ENCODE peak calls at places on chromosomes 3 and 15, in ten cellular contexts. B is activated T-helper 1 cell treated with Interleukin-2 at 50 U/mL for 16 hours; G is HT1080; K is osteoblast; H is adrenal gland; E is activated T-cell treated with anti-CD3 and anti-CD28 coated beads for 1 hour; N is HEK293T; Z is LoVo; X is activated CD4-positive, alpha-beta T cell treated with anti-CD3 and anti-CD28 coated beads for 36 hours; T is H9. L is an unnamed sample.

GRCh38 chr3:113594066-113594465 is 61.7 kb downstream of the SIDT1 start:
- DNase-seq in K (no peak), B (no peak), E (no peak), H (no peak), G (no peak), T (no peak), X (no peak), N (no peak), Z (no peak), L (no peak)

GRCh38 chr3:115659861-115660260 is 36.6 kb downstream of the GAP43 start:
- DNase-seq in G (no peak), B (no peak), E (no peak), K (peak), X (no peak), N (no peak), H (no peak), Z (no peak), T (no peak), L (no peak)

GRCh38 chr15:94670436-94671034 is 439.2 kb downstream of the MCTP2 start:
- DNase-seq in N (peak), T (no peak), H (no peak), E (no peak), B (no peak), X (no peak), Z (peak), G (peak), K (no peak), L (no peak)

GRCh38 chr3:79086514-79086913 is 681.3 kb downstream of the ROBO1 start:
- DNase-seq in E (no peak), H (peak), K (no peak), B (no peak), Z (peak), X (peak), T (peak), N (peak), G (peak), L (peak)

GRCh38 chr15:78629716-78630065 is 8.9 kb upstream of the CHRNA3 start:
- DNase-seq in N (no peak), G (no peak), Z (no peak), K (no peak), B (no peak), E (no peak), H (no peak), T (no peak), X (no peak), L (no peak)

GRCh38 chr3:72086712-72087093 is 301.8 kb upstream of the PROK2 start:
- DNase-seq in X (no peak), H (no peak), B (no peak), K (no peak), G (no peak), Z (no peak), E (no peak), N (no peak), T (no peak), L (no peak)

GRCh38 chr3:124845406-124845805 is 41.8 kb downstream of the ITGB5 start:
- DNase-seq in B (no peak), G (peak), E (no peak), N (no peak), H (peak), X (no peak), Z (peak), T (no peak), K (peak), L (peak)

GRCh38 chr3:8001712-8002111 is 499.9 kb upstream of the LMCD1 start:
- DNase-seq in K (peak), H (no peak), G (no peak), E (no peak), Z (no peak), B (no peak), N (no peak), T (no peak), X (no peak), L (peak)

GRCh38 chr3:14274999-14275961 is 96.7 kb downstream of the LSM3 start:
- DNase-seq in N (peak), T (peak), G (no peak), E (no peak), B (no peak), Z (no peak), K (peak), H (no peak), X (peak), L (no peak)

GRCh38 chr3:81886081-81886480 is 124.6 kb upstream of the GBE1 start:
- DNase-seq in K (no peak), N (no peak), H (no peak), T (no peak), E (no peak), X (no peak), Z (no peak), B (no peak), G (peak), L (no peak)

GRCh38 chr3:46668591-46668990 is 24.9 kb downstream of the ALS2CL start:
- DNase-seq in H (peak), E (no peak), X (no peak), N (no peak), G (no peak), T (peak), B (no peak), K (peak), Z (no peak), L (peak)

GRCh38 chr3:52403955-52404354 is 40.9 kb downstream of the SEMA3G start:
- DNase-seq in Z (no peak), B (no peak), G (no peak), H (no peak), X (no peak), N (no peak), T (no peak), E (no peak), K (peak), L (no peak)

GRCh38 chr3:115074502-115074901 is 72.6 kb downstream of the ZBTB20 start:
- DNase-seq in H (no peak), X (no peak), E (no peak), N (no peak), K (no peak), G (no peak), Z (no peak), T (no peak), B (no peak), L (no peak)

GRCh38 chr3:118529554-118529953 is 505.1 kb downstream of the IGSF11 start:
- DNase-seq in N (no peak), X (no peak), K (no peak), G (no peak), E (no peak), T (no peak), H (no peak), Z (no peak), B (no peak), L (no peak)

GRCh38 chr3:120129718-120130117 is 35.5 kb upstream of the GSK3B start:
- DNase-seq in N (no peak), H (no peak), G (peak), T (no peak), Z (no peak), E (no peak), K (no peak), B (no peak), X (no peak), L (no peak)

GRCh38 chr3:64773150-64773549 is 85.3 kb upstream of the ADAMTS9 start:
- DNase-seq in Z (no peak), X (no peak), B (no peak), G (no peak), H (no peak), K (no peak), E (no peak), N (no peak), T (no peak), L (no peak)

GRCh38 chr3:88307666-88308065 is 157.9 kb downstream of the C3orf38 start:
- DNase-seq in N (no peak), Z (no peak), E (no peak), X (no peak), T (peak), K (no peak), H (no peak), G (no peak), B (no peak), L (no peak)

GRCh38 chr3:185866555-185866954 is 41.7 kb upstream of the IGF2BP2 start:
- DNase-seq in G (no peak), K (no peak), E (no peak), N (no peak), Z (no peak), X (no peak), B (no peak), T (no peak), H (no peak), L (no peak)

GRCh38 chr3:138600341-138600740 is 6.3 kb upstream of the CEP70 start:
- DNase-seq in G (no peak), B (no peak), X (no peak), K (peak), N (no peak), E (no peak), T (no peak), H (no peak), Z (no peak), L (no peak)

GRCh38 chr3:51538115-51538458 is 432 bp upstream of the RAD54L2 start:
- DNase-seq in T (peak), B (no peak), H (no peak), K (peak), G (no peak), E (no peak), X (peak), N (peak), Z (no peak), L (no peak)

GRCh38 chr3:127424766-127425504 is 137.1 kb upstream of the PRR20G start:
- DNase-seq in K (no peak), Z (no peak), T (peak), B (no peak), E (no peak), N (no peak), X (no peak), H (peak), G (peak), L (peak)

GRCh38 chr3:149375164-149375823 is 2.2 kb downstream of the TM4SF1 start:
- DNase-seq in Z (no peak), E (no peak), X (no peak), G (peak), N (no peak), B (no peak), T (no peak), H (no peak), K (peak), L (no peak)

GRCh38 chr3:125334675-125335560 is 40.2 kb downstream of the ZNF148 start:
- DNase-seq in H (no peak), B (no peak), E (no peak), N (no peak), T (no peak), X (no peak), Z (no peak), K (peak), G (no peak), L (no peak)

GRCh38 chr3:142853270-142854163 is 35.4 kb downstream of the PCOLCE2 start:
- DNase-seq in H (no peak), G (peak), E (no peak), X (no peak), B (no peak), T (no peak), N (no peak), Z (peak), K (no peak), L (peak)

GRCh38 chr3:52124126-52124525 is 30.1 kb downstream of the POC1A start:
- DNase-seq in N (no peak), K (no peak), T (no peak), B (no peak), X (no peak), Z (no peak), H (no peak), G (no peak), E (no peak), L (peak)

GRCh38 chr3:9951598-9951961 is 628 bp downstream of the PRRT3 start:
- DNase-seq in X (peak), T (no peak), H (no peak), B (no peak), K (no peak), G (no peak), N (no peak), E (no peak), Z (no peak), L (no peak)

GRCh38 chr3:197224034-197224444 is 74.4 kb downstream of the DLG1 start:
- DNase-seq in H (no peak), N (peak), E (no peak), T (no peak), Z (peak), G (peak), K (peak), X (no peak), B (no peak), L (no peak)

GRCh38 chr3:192802957-192803899 is 75.9 kb upstream of the FGF12 start:
- DNase-seq in N (peak), T (no peak), K (no peak), X (no peak), G (peak), E (no peak), H (no peak), B (no peak), Z (peak), L (no peak)

GRCh38 chr3:79421273-79421672 is 346.5 kb downstream of the ROBO1 start:
- DNase-seq in B (no peak), Z (no peak), G (no peak), N (no peak), T (no peak), H (no peak), E (no peak), X (no peak), K (no peak), L (no peak)

GRCh38 chr15:70998319-70998718 is 105.7 kb downstream of the LRRC49 start:
- DNase-seq in H (no peak), X (no peak), T (no peak), Z (no peak), K (no peak), N (no peak), E (no peak), G (no peak), B (no peak), L (no peak)

GRCh38 chr3:4856986-4857385 is 122.3 kb upstream of the BHLHE40 start:
- DNase-seq in H (no peak), Z (no peak), T (no peak), N (no peak), K (no peak), B (no peak), G (no peak), E (no peak), X (no peak), L (no peak)

GRCh38 chr3:61608711-61609110 is 47.3 kb downstream of the PTPRG start:
- DNase-seq in X (no peak), K (no peak), H (no peak), B (no peak), G (no peak), N (no peak), E (no peak), Z (no peak), T (no peak), L (no peak)

GRCh38 chr15:62566248-62566647 is 401.2 kb upstream of the C2CD4B start:
- DNase-seq in G (peak), B (no peak), K (peak), N (no peak), H (no peak), E (no peak), X (no peak), Z (no peak), T (no peak), L (no peak)

GRCh38 chr3:64417816-64418215 is 192.6 kb upstream of the PRICKLE2 start:
- DNase-seq in K (no peak), N (no peak), X (no peak), B (no peak), G (peak), E (no peak), H (no peak), Z (no peak), T (no peak), L (no peak)

GRCh38 chr3:69768436-69768835 is 29.2 kb downstream of the MITF start:
- DNase-seq in B (no peak), N (no peak), G (no peak), H (no peak), E (no peak), T (no peak), K (no peak), X (no peak), Z (no peak), L (no peak)

GRCh38 chr3:194380300-194380699 is 10.8 kb upstream of the LRRC15 start:
- DNase-seq in N (no peak), G (no peak), E (no peak), K (no peak), Z (no peak), T (peak), B (no peak), H (no peak), X (no peak), L (no peak)

GRCh38 chr3:31364711-31365110 is 168.0 kb upstream of the STT3B start:
- DNase-seq in N (no peak), G (peak), E (no peak), Z (no peak), B (no peak), H (no peak), X (no peak), K (peak), T (no peak), L (no peak)

L was measured in left cardiac atrium.